ENCODE peak calls at places on chromosomes 6 and 20, in seven cellular contexts. G is A549, N is SK-N-SH, H is HCT116, X is HepG2, K is K562, M is WTC11. W is an unnamed sample.

GRCh38 chr20:50980851-50981713 is 22.5 kb downstream of the MOCS3 start:
- DNase-seq in G (peak), N (peak), H (peak), X (peak), K (peak), M (peak), W (peak)

GRCh38 chr20:21564127-21564773 is 50.4 kb upstream of the NKX2-2 start:
- DNase-seq in G (no peak), N (peak), H (no peak), X (peak), K (no peak), M (no peak), W (no peak)

GRCh38 chr6:150830409-150831165 is 34.9 kb upstream of the MTHFD1L start:
- DNase-seq in G (no peak), N (no peak), H (no peak), X (no peak), K (no peak), M (no peak), W (no peak)

GRCh38 chr6:74588094-74588493 is 617.8 kb downstream of the COL12A1 start:
- DNase-seq in G (no peak), N (no peak), H (no peak), X (no peak), K (no peak), M (no peak), W (no peak)

GRCh38 chr20:54532573-54532972 is 57.2 kb downstream of the DOK5 start:
- DNase-seq in G (no peak), N (no peak), H (no peak), X (no peak), K (no peak), M (no peak), W (no peak)

GRCh38 chr20:19794941-19795340 is 36.9 kb downstream of the RIN2 start:
- DNase-seq in G (no peak), N (no peak), H (no peak), X (no peak), K (no peak), M (no peak), W (no peak)

GRCh38 chr6:140440223-140440810 is 1065.9 kb upstream of the CITED2 start:
- DNase-seq in G (no peak), N (no peak), H (no peak), X (no peak), K (no peak), M (no peak), W (no peak)

GRCh38 chr20:3923818-3924217 is 34.6 kb downstream of the PANK2 start:
- DNase-seq in G (no peak), N (no peak), H (no peak), X (no peak), K (no peak), M (no peak), W (peak)

GRCh38 chr6:125906158-125906998 is 50.2 kb upstream of the HINT3 start:
- DNase-seq in G (no peak), N (peak), H (peak), X (peak), K (peak), M (peak), W (peak)
- TF ChIP-seq MAX in G (no peak), N (no peak), H (no peak), X (no peak), K (no peak), M (no peak), W (no peak)

GRCh38 chr20:25541676-25542075 is 43.7 kb downstream of the NINL start:
- DNase-seq in G (no peak), N (no peak), H (no peak), X (no peak), K (no peak), M (no peak), W (no peak)
- TF ChIP-seq MAX in G (no peak), N (no peak), H (no peak), X (no peak), K (no peak), M (no peak), W (no peak)

GRCh38 chr6:21885532-21886089 is 292.1 kb downstream of the SOX4 start:
- DNase-seq in G (peak), N (peak), H (no peak), X (no peak), K (no peak), M (no peak), W (no peak)

GRCh38 chr6:21883528-21883927 is 290.0 kb downstream of the SOX4 start:
- DNase-seq in G (no peak), N (no peak), H (no peak), X (no peak), K (no peak), M (no peak), W (no peak)

GRCh38 chr6:21886601-21887091 is 293.1 kb downstream of the SOX4 start:
- DNase-seq in G (peak), N (no peak), H (no peak), X (no peak), K (no peak), M (no peak), W (no peak)

GRCh38 chr6:21883929-21884328 is 290.4 kb downstream of the SOX4 start:
- DNase-seq in G (no peak), N (no peak), H (no peak), X (no peak), K (no peak), M (no peak), W (no peak)

DNA sequence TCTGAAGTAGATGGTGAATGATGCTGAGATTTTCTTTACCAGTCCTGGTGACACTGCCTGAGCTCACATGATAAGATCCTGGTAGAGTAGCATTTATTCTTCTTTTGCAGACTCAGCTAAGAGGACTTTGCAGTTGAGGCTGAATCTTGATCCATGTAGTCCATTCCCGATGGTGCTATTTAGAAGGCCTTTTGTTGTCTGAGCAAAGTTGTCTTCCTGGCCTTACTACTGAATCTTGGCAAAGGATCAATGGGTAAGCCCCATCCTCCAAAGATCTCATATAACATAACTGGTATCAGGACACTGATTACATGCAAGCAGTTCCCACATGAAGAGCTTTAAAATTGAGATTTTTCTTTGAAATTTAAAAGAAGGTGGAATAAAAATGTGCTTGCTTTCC is 291.6 kb downstream of the SOX4 start:
- DNase-seq in G (no peak), N (no peak), H (no peak), X (no peak), K (no peak), M (no peak), W (no peak)
- TF ChIP-seq MAX in G (no peak), N (no peak), H (no peak), X (no peak), K (no peak), M (no peak), W (no peak)

DNA sequence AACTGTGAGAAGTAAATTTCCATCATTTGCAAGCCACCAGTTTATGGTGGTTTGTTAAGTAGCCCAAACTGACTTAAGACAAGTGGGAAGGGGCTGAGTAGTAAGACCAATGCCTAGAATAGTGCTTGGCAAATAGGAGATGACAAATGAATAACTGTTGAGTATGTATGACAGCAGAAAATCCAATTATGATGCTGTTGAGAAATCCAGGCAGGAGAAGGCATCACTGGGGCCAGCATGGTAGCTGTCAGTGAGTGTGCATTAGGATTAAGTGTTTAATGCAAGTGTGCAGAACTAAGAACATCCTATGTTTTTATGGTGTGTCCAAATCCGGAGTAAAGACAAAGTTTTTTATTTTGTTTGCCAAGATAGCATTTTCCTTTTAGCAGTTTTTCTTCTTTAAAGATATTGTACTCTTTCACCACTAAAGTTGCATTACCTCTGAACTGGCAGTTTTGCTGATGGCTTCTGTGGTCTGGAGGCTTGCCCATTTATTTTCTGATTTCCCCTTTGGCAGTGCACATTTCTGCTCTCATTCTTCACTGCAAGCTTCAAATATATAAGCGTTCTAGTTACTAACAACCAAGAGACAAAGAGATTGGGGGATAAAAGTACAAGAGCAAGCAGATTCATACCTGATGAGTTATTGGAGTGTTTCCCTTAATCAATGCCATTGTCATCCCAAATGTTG is 289.7 kb downstream of the KCNQ5 start:
- DNase-seq in G (no peak), N (no peak), H (no peak), X (no peak), K (no peak), M (no peak), W (peak)
- TF ChIP-seq MAX in G (no peak), N (no peak), H (no peak), X (no peak), K (no peak), M (no peak), W (no peak)

GRCh38 chr6:7674291-7674690 is 51.6 kb upstream of the BMP6 start:
- DNase-seq in G (no peak), N (no peak), H (no peak), X (no peak), K (no peak), M (no peak), W (no peak)
- TF ChIP-seq MAX in G (no peak), N (no peak), H (no peak), X (no peak), K (no peak), M (no peak), W (no peak)